ENCODE peak calls at places on chromosomes 2 and 18, in eight cellular contexts. M, Q, O, S, L, T, H and B are unnamed samples. For H3K27me3, the result is how much of the 10 kb centered on the place peaks cover.

GRCh38 chr2:20438334-20439192 is 8.3 kb upstream of the RHOB start:
- DNase-seq in M (no peak), Q (peak), O (no peak), S (peak), L (no peak), T (no peak), H (no peak), B (no peak)

GRCh38 chr18:79405019-79405780 is 9.5 kb downstream of the NFATC1 start:
- DNase-seq in M (no peak), Q (no peak), O (no peak), S (no peak), L (no peak), T (no peak), H (no peak), B (no peak)

GRCh38 chr2:160028431-160029269 is 33.8 kb downstream of the PLA2R1 start:
- DNase-seq in M (no peak), Q (no peak), O (no peak), S (no peak), L (no peak), T (no peak), H (no peak), B (no peak)

GRCh38 chr18:49175071-49175470 is 224.3 kb upstream of the SMAD7 start:
- DNase-seq in M (no peak), Q (no peak), O (no peak), S (no peak), L (no peak), T (no peak), H (no peak), B (no peak)

GRCh38 chr2:36168136-36168535 is 187.4 kb upstream of the CRIM1 start:
- DNase-seq in M (no peak), Q (no peak), O (no peak), S (no peak), L (no peak), T (no peak), H (no peak), B (no peak)

GRCh38 chr2:95382128-95382645 is 20.3 kb upstream of the FAHD2A start:
- DNase-seq in M (no peak), Q (no peak), O (no peak), S (no peak), L (no peak), T (no peak), H (peak), B (no peak)

GRCh38 chr2:101718993-101719571 is 21.6 kb downstream of the MAP4K4 start:
- DNase-seq in M (no peak), Q (peak), O (no peak), S (no peak), L (peak), T (no peak), H (no peak), B (peak)

GRCh38 chr2:191020742-191021381 is 6.9 kb upstream of the STAT1 start:
- DNase-seq in M (no peak), Q (peak), O (peak), S (peak), L (no peak), T (no peak), H (no peak), B (no peak)

GRCh38 chr2:42100696-42101585 is 53.1 kb downstream of the PKDCC start:
- DNase-seq in M (peak), Q (no peak), O (peak), S (no peak), L (peak), T (no peak), H (no peak), B (no peak)

GRCh38 chr2:234478121-234478858 is 18.6 kb downstream of the ARL4C start:
- DNase-seq in M (no peak), Q (peak), O (no peak), S (no peak), L (no peak), T (no peak), H (no peak), B (no peak)
- H3K27ac ChIP-seq in M (no peak), Q (peak), O (no peak), S (no peak), L (no peak), T (no peak), H (no peak), B (no peak)

GRCh38 chr18:9379118-9379517 is 44.5 kb downstream of the TWSG1 start:
- DNase-seq in M (no peak), Q (no peak), O (no peak), S (no peak), L (no peak), T (no peak), H (no peak), B (no peak)
- H3K27me3 ChIP-seq in M (under half), Q (under half), O (under half), S (under half), L (under half), T (under half), H (under half), B (under half)

DNA sequence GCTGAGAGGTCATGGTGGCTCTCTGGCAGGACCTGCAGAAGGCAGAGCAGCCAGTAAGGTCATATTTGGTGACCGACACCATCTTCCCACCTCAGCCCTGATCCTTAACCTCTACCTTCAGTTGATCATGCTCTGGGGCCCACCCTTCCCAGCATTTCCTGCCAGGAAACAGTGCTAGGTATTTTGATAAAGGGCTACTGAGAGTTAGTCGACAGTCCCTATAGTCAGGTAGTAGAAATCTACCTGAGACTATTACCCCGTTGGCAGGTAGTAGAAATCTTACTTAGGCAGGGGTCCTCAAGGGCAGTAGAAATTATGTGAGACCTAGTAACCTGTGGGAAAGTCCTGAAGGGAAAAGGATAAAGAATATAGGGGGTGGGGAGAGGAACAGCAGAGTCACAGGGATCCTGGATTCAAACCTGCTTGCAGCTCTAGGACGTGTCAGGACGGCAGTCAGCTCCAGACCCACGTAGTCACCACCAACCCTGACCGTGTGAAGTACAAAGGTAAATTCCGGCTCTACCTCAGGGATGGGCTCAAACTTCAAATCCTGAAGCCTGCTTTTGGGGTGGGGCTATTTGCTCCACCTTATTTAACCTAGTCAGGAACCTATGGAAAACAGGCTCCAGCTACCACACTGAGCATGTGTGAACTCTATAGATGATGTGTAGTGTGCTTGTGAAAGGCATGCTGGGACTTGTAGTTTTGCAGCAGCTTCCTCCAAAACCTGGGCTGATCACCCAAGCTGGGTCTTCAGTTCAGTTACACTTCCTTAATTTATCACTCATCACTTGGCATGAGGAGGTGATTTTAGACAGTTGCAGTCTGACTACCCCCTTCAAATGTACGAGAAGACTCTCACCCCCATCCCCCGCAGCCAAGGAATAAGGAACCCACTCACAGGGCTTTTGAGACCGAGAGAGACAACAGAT is at the start of gene DQX1:
- DNase-seq in M (no peak), Q (peak), O (no peak), S (peak), L (no peak), T (peak), H (no peak), B (no peak)
- H3K27ac ChIP-seq in M (no peak), Q (peak), O (no peak), S (peak), L (no peak), T (no peak), H (no peak), B (no peak)

DNA sequence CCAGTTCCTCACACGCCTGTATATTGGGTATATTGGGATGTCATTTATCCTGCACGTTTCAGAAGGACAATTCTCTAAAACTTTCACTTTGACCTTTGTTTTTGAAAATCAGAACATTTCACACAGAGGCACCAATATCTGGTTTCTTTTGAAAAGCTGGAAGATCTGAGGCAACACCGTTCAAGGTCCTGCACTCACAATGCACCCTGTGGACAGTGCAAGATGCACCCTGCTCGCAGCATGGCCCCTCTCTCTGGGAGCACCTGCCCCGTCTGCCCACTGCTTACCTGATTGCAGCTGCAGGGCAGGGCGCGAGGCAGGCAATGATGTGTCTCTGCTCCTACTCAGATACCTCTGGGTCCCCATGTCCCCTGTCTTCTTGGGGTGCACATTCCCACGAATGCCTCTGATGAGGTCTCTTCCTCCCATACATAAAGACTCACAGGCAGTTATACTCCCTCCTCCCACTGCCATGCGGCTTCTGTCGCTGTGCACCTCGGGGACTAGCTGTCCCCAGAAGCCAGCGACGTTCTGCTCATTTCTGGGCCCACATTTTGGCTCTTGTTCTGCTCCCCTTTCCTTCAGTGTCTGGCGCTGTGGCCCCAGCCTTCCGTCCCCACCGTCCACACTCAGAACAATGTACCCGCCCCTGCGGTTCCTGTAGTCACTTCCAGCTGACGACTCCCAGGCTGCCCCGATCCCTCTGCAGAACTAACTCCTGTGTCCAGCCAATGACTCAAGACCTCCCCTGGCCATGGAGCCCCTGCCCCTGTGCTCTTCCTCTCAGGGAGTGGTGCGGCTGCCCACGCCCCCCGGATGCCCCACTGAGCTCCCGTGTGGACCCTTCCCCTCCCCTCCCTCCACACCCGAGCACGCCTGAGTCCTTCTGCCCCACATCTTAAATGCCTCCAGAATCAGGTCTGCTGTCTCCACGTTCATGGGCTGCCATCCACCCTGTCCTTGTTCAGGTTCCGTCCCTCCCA is at the start of gene OR6B3:
- DNase-seq in M (no peak), Q (no peak), O (no peak), S (no peak), L (no peak), T (no peak), H (no peak), B (no peak)
- H3K27me3 ChIP-seq in M (half or more), Q (half or more), O (under half), S (under half), L (under half), T (under half), H (half or more), B (under half)

DNA sequence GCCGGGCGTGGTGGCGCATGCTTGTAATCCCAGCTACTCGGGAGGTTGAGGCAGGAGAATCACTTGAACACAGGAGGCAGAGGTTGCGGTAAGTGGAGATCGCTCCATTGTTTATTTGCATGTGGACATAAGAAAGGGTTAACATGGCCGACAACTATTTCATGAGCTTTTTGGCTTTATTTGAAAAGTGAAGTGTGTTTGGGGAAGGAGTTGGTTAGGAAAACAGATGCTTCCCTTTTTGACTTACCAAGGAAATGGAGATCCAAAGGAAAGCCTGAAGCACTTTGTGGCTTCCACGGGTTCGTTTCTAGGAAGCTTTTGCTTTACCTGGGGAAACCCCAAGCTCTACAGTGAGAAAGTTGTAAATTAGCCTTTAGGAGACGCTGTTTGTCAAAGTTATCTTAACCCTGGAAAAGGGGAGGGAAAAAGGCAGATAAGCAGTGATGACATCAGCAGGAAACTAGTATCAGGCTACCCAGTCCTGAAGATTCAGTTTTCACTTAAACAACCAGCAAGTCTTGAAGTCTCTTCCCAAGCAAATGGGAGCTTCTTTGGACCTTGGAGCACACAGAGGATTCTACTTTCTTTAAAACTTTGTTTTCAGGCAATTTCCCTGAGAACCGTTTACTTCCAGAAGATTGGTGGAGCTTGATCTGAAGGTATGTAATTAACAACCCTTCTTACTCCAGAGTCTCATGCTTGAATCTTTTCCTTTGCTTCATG is at the start of gene CASP10:
- DNase-seq in M (peak), Q (peak), O (no peak), S (peak), L (peak), T (peak), H (no peak), B (no peak)
- H3K27ac ChIP-seq in M (peak), Q (peak), O (no peak), S (peak), L (peak), T (peak), H (no peak), B (no peak)

GRCh38 chr2:176088048-176088936 is 4.2 kb upstream of the HOXD13 start:
- DNase-seq in M (peak), Q (no peak), O (no peak), S (peak), L (no peak), T (peak), H (no peak), B (peak)
- H3K27me3 ChIP-seq in M (half or more), Q (half or more), O (half or more), S (under half), L (half or more), T (half or more), H (half or more), B (under half)

GRCh38 chr2:11043245-11043644 is 112.0 kb upstream of the SLC66A3 start:
- DNase-seq in M (no peak), Q (no peak), O (no peak), S (no peak), L (no peak), T (no peak), H (no peak), B (no peak)
- H3K27ac ChIP-seq in M (no peak), Q (no peak), O (no peak), S (no peak), L (no peak), T (no peak), H (no peak), B (no peak)

DNA sequence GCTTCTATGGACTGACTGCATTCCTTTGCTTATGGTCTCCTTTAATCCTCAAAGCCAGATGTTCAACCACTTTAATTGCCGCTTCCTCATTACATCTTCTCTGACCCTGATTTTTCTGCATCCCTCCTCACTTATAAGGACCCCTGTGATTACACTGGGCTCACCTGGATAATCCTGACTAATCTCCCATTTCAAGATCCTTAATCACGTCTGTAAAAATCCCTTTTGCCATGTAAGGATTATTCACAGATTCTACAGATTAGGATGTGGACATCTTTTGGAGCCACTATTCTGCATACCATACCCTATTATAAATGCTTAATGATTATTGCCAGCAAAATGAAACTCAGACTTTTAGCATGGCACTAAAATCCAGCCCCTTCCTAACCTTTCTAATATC is 22.1 kb upstream of the EXOC6B start:
- DNase-seq in M (no peak), Q (no peak), O (no peak), S (no peak), L (no peak), T (no peak), H (no peak), B (no peak)
- H3K27me3 ChIP-seq in M (under half), Q (under half), O (under half), S (under half), L (under half), T (under half), H (under half), B (under half)

DNA sequence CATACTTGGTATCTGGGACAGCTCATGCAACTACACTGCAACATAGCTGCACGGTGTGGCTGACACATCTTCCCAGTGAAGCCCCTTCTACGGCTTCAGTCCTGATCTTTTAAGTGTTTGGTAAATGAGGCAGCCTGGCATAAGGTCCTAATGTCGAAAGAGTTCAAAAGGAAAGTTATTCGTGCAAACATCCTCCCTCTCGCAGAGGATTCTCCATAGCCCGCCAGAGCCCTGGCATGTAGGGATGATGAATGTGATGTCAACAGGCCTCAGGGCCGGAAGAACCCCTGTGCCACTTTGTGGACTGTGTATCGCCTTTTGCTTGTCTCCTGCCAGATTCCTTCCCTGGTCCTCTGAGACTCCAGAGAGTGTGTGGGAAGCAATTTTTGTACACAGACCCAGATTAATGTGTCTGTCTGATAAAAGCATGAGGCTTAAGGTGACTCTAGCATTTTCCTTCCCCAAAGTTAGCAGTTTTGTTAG is 88.5 kb downstream of the SOCS6 start:
- DNase-seq in M (no peak), Q (no peak), O (no peak), S (peak), L (no peak), T (no peak), H (no peak), B (no peak)
- H3K27ac ChIP-seq in M (no peak), Q (no peak), O (no peak), S (peak), L (no peak), T (peak), H (no peak), B (no peak)